ENCODE peak calls at places on chromosomes 4 and X, in ten cellular contexts. P is IMR-90; H is cardiac muscle cell; G is astrocyte; O is HCT116; Y is A549; U is CD4-positive, CD25-positive, alpha-beta regulatory T cell; F is CD8-positive, alpha-beta T cell; E is upper lobe of right lung; I is fibroblast of lung. S is an unnamed sample. For H3K4me1, the result is how much of the 10 kb centered on the place peaks cover.

GRCh38 chrX:140022482-140022881 is 57.2 kb upstream of the CXorf66 start:
- DNase-seq in P (no peak), H (no peak), G (no peak), O (no peak), Y (no peak), U (no peak), F (no peak), E (no peak), I (no peak), S (no peak)

GRCh38 chr4:23355263-23355662 is 534.6 kb downstream of the PPARGC1A start:
- DNase-seq in P (no peak), H (no peak), G (no peak), O (no peak), Y (no peak), U (no peak), F (no peak), E (no peak), I (no peak), S (no peak)

GRCh38 chr4:163681208-163681821 is 186.8 kb downstream of the TMA16 start:
- DNase-seq in P (peak), H (peak), G (no peak), O (peak), Y (peak), U (peak), F (peak), E (no peak), I (no peak), S (no peak)

GRCh38 chr4:121380448-121381147 is at the start of gene QRFPR:
- DNase-seq in P (no peak), H (peak), G (no peak), O (no peak), Y (peak), U (no peak), F (no peak), E (no peak), I (peak), S (no peak)

GRCh38 chr4:143178923-143179322 is 5.8 kb upstream of the USP38 start:
- DNase-seq in P (no peak), H (no peak), G (no peak), O (no peak), Y (no peak), U (no peak), F (no peak), E (no peak), I (no peak), S (no peak)

GRCh38 chr4:39660045-39660444 is 21.4 kb upstream of the SMIM14 start:
- DNase-seq in P (no peak), H (no peak), G (no peak), O (no peak), Y (no peak), U (no peak), F (no peak), E (no peak), I (no peak), S (no peak)

GRCh38 chrX:107834273-107835201 is 8.9 kb downstream of the MID2 start:
- DNase-seq in P (no peak), H (peak), G (no peak), O (no peak), Y (no peak), U (no peak), F (no peak), E (no peak), I (no peak), S (no peak)

GRCh38 chr4:167775374-167775773 is 317.0 kb upstream of the ANXA10 start:
- DNase-seq in P (peak), H (no peak), G (peak), O (no peak), Y (no peak), U (no peak), F (no peak), E (no peak), I (peak), S (no peak)

GRCh38 chr4:127143460-127144190 is 489.1 kb upstream of the INTU start:
- DNase-seq in P (peak), H (peak), G (peak), O (no peak), Y (no peak), U (no peak), F (no peak), E (no peak), I (peak), S (no peak)

GRCh38 chr4:23934223-23934622 is 44.4 kb upstream of the PPARGC1A start:
- DNase-seq in P (no peak), H (no peak), G (no peak), O (no peak), Y (peak), U (no peak), F (no peak), E (no peak), I (no peak), S (no peak)

GRCh38 chr4:165872443-165873297 is at the start of gene TLL1:
- DNase-seq in P (no peak), H (peak), G (peak), O (no peak), Y (no peak), U (no peak), F (no peak), E (no peak), I (peak), S (no peak)

GRCh38 chr4:151310124-151310728 is 15.2 kb downstream of the SH3D19 start:
- DNase-seq in P (no peak), H (no peak), G (no peak), O (no peak), Y (no peak), U (no peak), F (no peak), E (no peak), I (no peak), S (no peak)

GRCh38 chrX:50813843-50814661 is at the start of gene SHROOM4:
- DNase-seq in P (peak), H (peak), G (peak), O (no peak), Y (no peak), U (no peak), F (no peak), E (peak), I (peak), S (no peak)

GRCh38 chr4:56978750-56979303 is at the start of gene POLR2B:
- DNase-seq in P (peak), H (peak), G (peak), O (peak), Y (peak), U (peak), F (peak), E (peak), I (peak), S (peak)

GRCh38 chrX:132045456-132045855 is 22.4 kb downstream of the STK26 start:
- DNase-seq in P (no peak), H (peak), G (no peak), O (no peak), Y (no peak), U (no peak), F (no peak), E (no peak), I (no peak), S (no peak)

GRCh38 chr4:115222061-115222460 is 108.6 kb upstream of the NDST4 start:
- DNase-seq in P (no peak), H (no peak), G (no peak), O (no peak), Y (no peak), U (no peak), F (no peak), E (no peak), I (no peak), S (no peak)

GRCh38 chr4:588351-588849 is 12.3 kb upstream of the TMEM271 start:
- DNase-seq in P (no peak), H (no peak), G (no peak), O (no peak), Y (no peak), U (no peak), F (no peak), E (no peak), I (no peak), S (no peak)
- H3K4me1 ChIP-seq in P (under half), H (under half), G (under half), O (under half), Y (under half), U (under half), F (under half), E (under half), I (under half), S (under half)

DNA sequence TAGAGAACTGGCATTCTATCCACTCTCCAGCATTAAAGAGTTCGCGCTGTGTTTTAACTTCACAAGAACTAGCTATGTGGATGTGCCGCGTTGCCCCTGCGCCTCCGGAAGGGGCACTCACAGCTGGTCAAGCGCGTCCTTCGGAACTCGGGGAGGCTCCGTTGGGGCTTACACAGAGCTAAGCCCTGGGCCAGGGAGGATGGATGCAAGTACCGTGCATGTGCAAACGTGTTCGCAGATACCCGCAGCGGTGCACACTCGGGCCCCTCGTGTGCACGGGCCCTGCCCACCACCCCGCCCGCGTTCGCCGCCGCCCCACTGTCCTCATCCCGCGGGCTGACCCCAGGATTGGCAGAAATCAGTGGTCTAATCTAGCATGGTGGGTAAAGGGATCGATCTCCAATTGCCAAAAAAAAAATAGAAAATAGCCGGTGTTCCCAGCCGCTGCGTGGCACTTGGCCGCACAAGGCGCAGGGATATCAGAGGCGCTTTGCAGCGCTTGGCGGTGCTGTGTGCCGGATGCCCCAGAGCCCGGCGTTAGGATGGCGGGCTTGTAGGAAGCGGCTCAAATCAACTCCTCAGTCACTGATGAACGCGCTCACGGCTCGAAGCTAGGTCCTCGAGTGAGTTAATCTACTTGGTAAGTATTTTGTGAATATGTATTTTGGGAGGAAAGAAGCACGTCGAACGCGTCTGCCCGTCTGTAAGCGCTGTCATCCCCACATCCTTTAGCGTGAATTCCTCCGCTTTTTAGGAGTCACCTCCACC is 988 bp upstream of the PCDH10 start:
- DNase-seq in P (peak), H (peak), G (peak), O (no peak), Y (peak), U (no peak), F (no peak), E (peak), I (peak), S (no peak)
- H3K4me3 ChIP-seq in P (peak), H (peak), G (peak), O (no peak), Y (peak), U (no peak), F (no peak), E (peak), I (peak), S (no peak)

GRCh38 chr4:128427832-128428366 is 140.3 kb upstream of the PGRMC2 start:
- DNase-seq in P (peak), H (peak), G (peak), O (peak), Y (peak), U (no peak), F (no peak), E (peak), I (peak), S (no peak)

GRCh38 chr4:128424524-128425195 is 137.0 kb upstream of the PGRMC2 start:
- DNase-seq in P (peak), H (peak), G (peak), O (no peak), Y (no peak), U (no peak), F (no peak), E (no peak), I (peak), S (no peak)

GRCh38 chr4:128428397-128428796 is 140.8 kb upstream of the PGRMC2 start:
- DNase-seq in P (no peak), H (no peak), G (no peak), O (no peak), Y (no peak), U (no peak), F (no peak), E (no peak), I (no peak), S (no peak)
- H3K4me1 ChIP-seq in P (under half), H (under half), G (under half), O (under half), Y (under half), U (under half), F (under half), E (under half), I (under half), S (under half)

GRCh38 chr4:184896868-184897715 is 71.3 kb upstream of the ACSL1 start:
- DNase-seq in P (no peak), H (peak), G (no peak), O (no peak), Y (no peak), U (no peak), F (no peak), E (peak), I (no peak), S (no peak)
- H3K4me3 ChIP-seq in P (no peak), H (no peak), G (no peak), O (no peak), Y (no peak), U (no peak), F (no peak), E (no peak), I (no peak), S (no peak)

GRCh38 chrX:25017667-25018247 is 2.0 kb upstream of the ARX start:
- DNase-seq in P (no peak), H (no peak), G (no peak), O (no peak), Y (no peak), U (no peak), F (no peak), E (no peak), I (no peak), S (no peak)

GRCh38 chrX:25015486-25016360 is at the start of gene ARX:
- DNase-seq in P (peak), H (peak), G (peak), O (peak), Y (peak), U (no peak), F (no peak), E (peak), I (peak), S (no peak)

GRCh38 chrX:25014366-25014838 is 1.4 kb downstream of the ARX start:
- DNase-seq in P (no peak), H (no peak), G (no peak), O (no peak), Y (no peak), U (no peak), F (no peak), E (no peak), I (no peak), S (no peak)

GRCh38 chrX:25016938-25017598 is 1.3 kb upstream of the ARX start:
- DNase-seq in P (no peak), H (no peak), G (no peak), O (no peak), Y (no peak), U (no peak), F (no peak), E (no peak), I (no peak), S (no peak)

GRCh38 chrX:25016361-25016671 is 551 bp upstream of the ARX start:
- DNase-seq in P (no peak), H (no peak), G (no peak), O (no peak), Y (no peak), U (no peak), F (no peak), E (no peak), I (no peak), S (no peak)
- H3K4me1 ChIP-seq in P (under half), H (under half), G (under half), O (under half), Y (under half), U (under half), F (under half), E (under half), I (under half), S (under half)

S was measured in effector memory CD4-positive, alpha-beta T cell.